ENCODE peak calls at places on chromosomes 3 and 15, in seven cellular contexts. A is DMS153, C is LHCN-M2, S is non-pigmented ciliary epithelial cell, P is Calu3, K is G401, G is lung. J is an unnamed sample.

GRCh38 chr15:40536501-40536900 is 28.3 kb downstream of the CCDC32 start:
- DNase-seq in P (no peak), G (no peak), A (no peak), S (no peak), K (no peak), C (no peak), J (no peak)

GRCh38 chr3:154933581-154933980 is 146.5 kb upstream of the MME start:
- DNase-seq in C (no peak), A (no peak), G (no peak), K (no peak), P (no peak), S (no peak), J (no peak)

GRCh38 chr3:8301977-8302589 is 199.5 kb upstream of the LMCD1 start:
- DNase-seq in A (no peak), S (peak), G (no peak), P (peak), C (peak), K (peak), J (peak)

GRCh38 chr3:180996415-180996932 is 6.9 kb upstream of the DNAJC19 start:
- DNase-seq in S (no peak), K (no peak), C (no peak), G (no peak), A (no peak), P (no peak), J (no peak)

GRCh38 chr3:188571531-188572115 is 417.7 kb downstream of the LPP start:
- DNase-seq in K (no peak), S (no peak), A (peak), P (no peak), G (no peak), C (no peak), J (no peak)

GRCh38 chr3:58612825-58613224 is 35.6 kb upstream of the FAM107A start:
- DNase-seq in P (no peak), G (no peak), C (no peak), S (no peak), A (no peak), K (no peak), J (no peak)

GRCh38 chr15:51190424-51191068 is 95.8 kb upstream of the TNFAIP8L3 start:
- DNase-seq in G (no peak), C (no peak), K (no peak), A (no peak), S (no peak), P (no peak), J (no peak)

GRCh38 chr3:101945980-101946379 is 96.7 kb downstream of the NFKBIZ start:
- DNase-seq in G (no peak), S (no peak), P (no peak), A (no peak), K (no peak), C (no peak), J (no peak)

GRCh38 chr3:165619077-165619476 is 218.1 kb downstream of the BCHE start:
- DNase-seq in A (no peak), S (no peak), P (no peak), C (no peak), G (no peak), K (no peak), J (no peak)

GRCh38 chr3:116947809-116948208 is 238.2 kb downstream of the TUSC7 start:
- DNase-seq in A (no peak), P (no peak), K (no peak), S (no peak), C (no peak), G (no peak), J (no peak)

GRCh38 chr3:38136272-38136806 is 588 bp downstream of the ACAA1 start:
- DNase-seq in G (no peak), S (no peak), C (peak), K (no peak), P (no peak), A (no peak), J (no peak)

GRCh38 chr15:85886345-85886935 is 91.7 kb upstream of the KLHL25 start:
- DNase-seq in C (peak), K (peak), S (no peak), A (no peak), G (no peak), P (no peak), J (no peak)

GRCh38 chr3:43144811-43145490 is 39.1 kb upstream of the POMGNT2 start:
- DNase-seq in C (peak), A (no peak), K (no peak), S (no peak), P (no peak), G (no peak), J (no peak)

GRCh38 chr3:48641396-48641795 is 6.1 kb upstream of the SLC26A6 start:
- DNase-seq in G (no peak), P (no peak), S (no peak), A (no peak), C (no peak), K (no peak), J (no peak)

GRCh38 chr15:96183927-96184266 is 146.6 kb upstream of the NR2F2 start:
- DNase-seq in A (no peak), G (no peak), K (no peak), S (no peak), C (no peak), P (peak), J (no peak)

GRCh38 chr3:66253790-66254620 is 33.2 kb downstream of the SLC25A26 start:
- DNase-seq in A (no peak), G (no peak), P (no peak), S (peak), K (peak), C (peak), J (no peak)

GRCh38 chr3:190345027-190345821 is 23.0 kb upstream of the CLDN1 start:
- DNase-seq in K (no peak), S (peak), A (peak), P (peak), G (no peak), C (peak), J (peak)

GRCh38 chr3:9582332-9582731 is 28.7 kb upstream of the LHFPL4 start:
- DNase-seq in C (no peak), K (peak), A (no peak), S (no peak), G (no peak), P (no peak), J (no peak)

GRCh38 chr15:40470423-40471104 is at the start of gene CHST14:
- DNase-seq in G (peak), C (peak), P (peak), K (peak), A (peak), S (no peak), J (no peak)

GRCh38 chr3:193347507-193348501 is 30.7 kb downstream of the ATP13A5 start:
- DNase-seq in G (no peak), A (peak), P (no peak), S (no peak), K (peak), C (no peak), J (peak)

GRCh38 chr3:116083686-116084085 is 361.6 kb downstream of the LSAMP start:
- DNase-seq in C (no peak), G (no peak), P (no peak), S (no peak), A (no peak), K (no peak), J (no peak)

GRCh38 chr3:108538083-108538482 is 27.7 kb upstream of the MYH15 start:
- DNase-seq in C (no peak), S (no peak), G (no peak), A (no peak), P (no peak), K (no peak), J (no peak)